ENCODE peak calls at places on chromosomes 11 and 22, in four cellular contexts. C is CD4-positive, alpha-beta memory T cell; F is AG04450; L is germinal center. Q is an unnamed sample.

GRCh38 chr22:29156507-29156906 is 49.2 kb upstream of the EMID1 start:
- DNase-seq in C (no peak), F (no peak), L (no peak), Q (no peak)

GRCh38 chr11:86418929-86419328 is 44.2 kb downstream of the CCDC81 start:
- DNase-seq in C (no peak), F (no peak), L (no peak), Q (no peak)

GRCh38 chr11:12358302-12359188 is 18.8 kb upstream of the PARVA start:
- DNase-seq in C (no peak), F (no peak), L (no peak), Q (no peak)

GRCh38 chr11:95968585-95968984 is 44.7 kb upstream of the MTMR2 start:
- DNase-seq in C (no peak), F (no peak), L (no peak), Q (no peak)

GRCh38 chr22:35523167-35523928 is 17.3 kb upstream of the RASD2 start:
- DNase-seq in C (no peak), F (no peak), L (no peak), Q (no peak)

GRCh38 chr11:71381781-71382505 is 66.2 kb downstream of the DHCR7 start:
- DNase-seq in C (no peak), F (no peak), L (no peak), Q (no peak)

GRCh38 chr11:19972091-19972490 is 188.2 kb downstream of the DBX1 start:
- DNase-seq in C (no peak), F (no peak), L (no peak), Q (no peak)

GRCh38 chr11:108790501-108791299 is 125.8 kb downstream of the DDX10 start:
- DNase-seq in C (no peak), F (no peak), L (no peak), Q (no peak)

GRCh38 chr22:20752873-20753272 is 21.0 kb upstream of the SERPIND1 start:
- DNase-seq in C (no peak), F (no peak), L (no peak), Q (no peak)

GRCh38 chr11:66363805-66364535 is 7.6 kb downstream of the SLC29A2 start:
- DNase-seq in C (peak), F (no peak), L (peak), Q (no peak)

GRCh38 chr11:27921472-27921871 is 186.5 kb downstream of the KIF18A start:
- DNase-seq in C (no peak), F (no peak), L (no peak), Q (no peak)

GRCh38 chr11:47946682-47947575 is 33.4 kb upstream of the PTPRJ start:
- DNase-seq in C (no peak), F (peak), L (no peak), Q (no peak)

GRCh38 chr11:96001037-96001436 is 77.1 kb upstream of the MTMR2 start:
- DNase-seq in C (no peak), F (peak), L (no peak), Q (no peak)

GRCh38 chr11:30424336-30424735 is 101.4 kb downstream of the ARL14EP start:
- DNase-seq in C (no peak), F (no peak), L (no peak), Q (no peak)

GRCh38 chr22:44407404-44408226 is 90.4 kb downstream of the RTL6 start:
- DNase-seq in C (no peak), F (no peak), L (no peak), Q (no peak)

GRCh38 chr11:28146123-28146751 is 38.0 kb downstream of the METTL15 start:
- DNase-seq in C (no peak), F (peak), L (no peak), Q (no peak)

GRCh38 chr11:60859616-60860250 is 4.0 kb upstream of the PTGDR2 start:
- DNase-seq in C (no peak), F (no peak), L (no peak), Q (no peak)

GRCh38 chr11:2302280-2302843 is 549 bp downstream of the TSPAN32 start:
- DNase-seq in C (peak), F (no peak), L (no peak), Q (no peak)

GRCh38 chr11:47147250-47147649 is 29.4 kb downstream of the ARFGAP2 start:
- DNase-seq in C (no peak), F (no peak), L (no peak), Q (no peak)